ENCODE peak calls at places on chromosomes 16 and 17, in nine cellular contexts. X is left colon; G is stimulated activated CD4-positive, alpha-beta T cell treated with anti-CD3 and anti-CD28 coated beads, Interleukin-4, amount 100 ng/mL, for 1 hour; F is mammary epithelial cell; K is germinal center; B is naive thymus-derived CD4-positive, alpha-beta T cell; S is HCEC 1CT; O is neural progenitor cell; E is heart right ventricle. T is an unnamed sample.

GRCh38 chr16:11494029-11494428 is 92.7 kb downstream of the LITAF start:
- DNase-seq in F (no peak), K (no peak), G (no peak), X (no peak), S (no peak), E (no peak), O (no peak), B (peak), T (peak)

GRCh38 chr17:62178579-62178978 is 113.5 kb upstream of the MED13 start:
- DNase-seq in O (no peak), F (peak), S (peak), G (no peak), X (no peak), K (no peak), E (no peak), B (no peak), T (no peak)

GRCh38 chr17:61833536-61834203 is 29.7 kb downstream of the BRIP1 start:
- DNase-seq in X (no peak), S (peak), K (no peak), O (no peak), F (peak), E (no peak), G (no peak), B (no peak), T (no peak)

GRCh38 chr17:77724876-77725615 is 233.5 kb upstream of the TNRC6C start:
- DNase-seq in E (no peak), B (no peak), F (no peak), K (peak), O (no peak), X (peak), G (no peak), S (no peak), T (no peak)

GRCh38 chr16:68364601-68364998 is 53.8 kb downstream of the PRMT7 start:
- DNase-seq in O (no peak), S (no peak), E (no peak), K (no peak), B (no peak), X (no peak), F (no peak), G (no peak), T (no peak)

GRCh38 chr17:17433260-17433659 is 43.5 kb upstream of the MED9 start:
- DNase-seq in G (no peak), X (no peak), F (no peak), S (no peak), E (no peak), B (no peak), O (no peak), K (no peak), T (no peak)

GRCh38 chr16:56987692-56988091 is 1.7 kb upstream of the NLRC5 start:
- DNase-seq in F (no peak), B (no peak), K (no peak), O (no peak), E (no peak), S (no peak), G (no peak), X (no peak), T (no peak)

GRCh38 chr17:4899341-4900230 is at the start of gene C17orf107:
- DNase-seq in K (peak), F (no peak), S (no peak), O (peak), B (peak), G (peak), X (peak), E (peak), T (peak)

GRCh38 chr17:37831492-37831891 is 86.6 kb upstream of the HNF1B start:
- DNase-seq in X (no peak), S (no peak), G (no peak), B (no peak), F (no peak), K (no peak), O (no peak), E (no peak), T (no peak)

GRCh38 chr17:27531469-27531948 is 75.3 kb downstream of the KSR1 start:
- DNase-seq in F (no peak), S (no peak), K (no peak), B (no peak), O (no peak), E (no peak), G (no peak), X (no peak), T (no peak)

GRCh38 chr17:16480995-16481394 is 11.0 kb downstream of the LRRC75A start:
- DNase-seq in E (no peak), S (no peak), F (no peak), G (no peak), O (no peak), X (no peak), K (no peak), B (no peak), T (no peak)

GRCh38 chr17:41651625-41652460 is 27.5 kb upstream of the KRT17 start:
- DNase-seq in S (no peak), F (peak), X (peak), O (no peak), B (no peak), K (no peak), E (no peak), G (no peak), T (no peak)

T was measured in effector CD4-positive, alpha-beta T cell.